ENCODE peak calls at places on chromosome 7, in six cellular contexts. M is hepatic stellate cell; Q is activated CD4-positive, alpha-beta T cell treated with anti-CD3 and anti-CD28 coated beads for 24 hours; E is A172; X is sigmoid colon; L is LHCN-M2. Y is an unnamed sample.

GRCh38 chr7:44275829-44276570 is 49.4 kb downstream of the CAMK2B start:
- DNase-seq in M (no peak), Q (no peak), E (no peak), X (peak), L (no peak), Y (no peak)

GRCh38 chr7:158432369-158433270 is 155.0 kb downstream of the PTPRN2 start:
- DNase-seq in M (no peak), Q (no peak), E (peak), X (peak), L (peak), Y (peak)

GRCh38 chr7:98617051-98617959 is at the start of gene NPTX2:
- DNase-seq in M (no peak), Q (peak), E (no peak), X (no peak), L (peak), Y (peak)

GRCh38 chr7:27194641-27195379 is 5.1 kb downstream of the HOXA13 start:
- DNase-seq in M (no peak), Q (no peak), E (no peak), X (no peak), L (no peak), Y (no peak)

GRCh38 chr7:122055072-122055471 is 89.0 kb downstream of the AASS start:
- DNase-seq in M (no peak), Q (no peak), E (no peak), X (no peak), L (no peak), Y (no peak)

GRCh38 chr7:142612264-142612881 is 136.9 kb upstream of the PRSS1 start:
- DNase-seq in M (no peak), Q (no peak), E (peak), X (no peak), L (peak), Y (peak)

GRCh38 chr7:158268851-158269535 is 318.6 kb downstream of the PTPRN2 start:
- DNase-seq in M (no peak), Q (no peak), E (no peak), X (peak), L (no peak), Y (no peak)

GRCh38 chr7:41027428-41028115 is 675.3 kb downstream of the INHBA start:
- DNase-seq in M (peak), Q (no peak), E (peak), X (no peak), L (peak), Y (peak)

GRCh38 chr7:139297795-139298194 is 43.3 kb upstream of the FMC1 start:
- DNase-seq in M (no peak), Q (no peak), E (no peak), X (no peak), L (no peak), Y (no peak)

GRCh38 chr7:90923576-90923975 is 327.5 kb downstream of the CDK14 start:
- DNase-seq in M (no peak), Q (no peak), E (no peak), X (no peak), L (no peak), Y (no peak)